ENCODE peak calls at places on chromosomes 4 and X, in eight cellular contexts. A, E, X, D, K, M, Y and J are unnamed samples.
A peak's percentile ranks its signal among the peaks of the same experiment; 100 is the strongest.

GRCh38 chr4:125741825-125742452 is 427.2 kb downstream of the FAT4 start:
- DNase-seq in X (peak; percentile 43), D (no peak), A (peak; percentile 6), M (no peak), K (no peak), E (peak; percentile 51), Y (no peak), J (no peak)

GRCh38 chr4:142248946-142249345 is 597.2 kb downstream of the INPP4B start:
- DNase-seq in X (no peak), A (no peak), Y (no peak), E (no peak), M (no peak), K (peak; percentile 23), D (no peak), J (no peak)

GRCh38 chrX:105375816-105376215 is 155.3 kb upstream of the TEX13A start:
- DNase-seq in A (no peak), Y (no peak), M (no peak), X (no peak), D (no peak), E (no peak), K (no peak), J (no peak)

GRCh38 chrX:73850124-73851013 is 287.4 kb downstream of the CHIC1 start:
- DNase-seq in D (no peak), K (no peak), Y (no peak), M (peak; percentile 66), E (peak; percentile 36), A (peak; percentile 4), X (peak; percentile 44), J (peak; percentile 17)

GRCh38 chr4:76233534-76233933 is 18.0 kb upstream of the FAM47E start:
- DNase-seq in E (peak; percentile 56), A (no peak), K (no peak), X (peak; percentile 64), D (no peak), Y (no peak), M (no peak), J (no peak)

GRCh38 chrX:38800981-38801845 is at the start of gene MID1IP1:
- DNase-seq in Y (peak; percentile 84), A (peak; percentile 91), D (peak; percentile 46), X (peak; percentile 85), M (peak; percentile 91), E (peak; percentile 92), K (peak; percentile 79), J (peak; percentile 35)

GRCh38 chrX:34917146-34917545 is 25.4 kb upstream of the FAM47B start:
- DNase-seq in E (no peak), K (peak; percentile 0), Y (no peak), D (no peak), A (no peak), X (no peak), M (no peak), J (no peak)

GRCh38 chrX:155857561-155857960 is 23.6 kb upstream of the VAMP7 start:
- DNase-seq in E (peak; percentile 29), K (peak; percentile 14), M (no peak), Y (no peak), D (no peak), X (peak; percentile 9), A (no peak), J (no peak)

GRCh38 chr4:39825741-39826231 is 127.8 kb downstream of the UBE2K start:
- DNase-seq in K (peak; percentile 30), X (no peak), D (no peak), Y (no peak), M (no peak), E (no peak), A (no peak), J (no peak)

GRCh38 chr4:41614519-41614918 is 76.6 kb downstream of the LIMCH1 start:
- DNase-seq in A (no peak), K (no peak), E (no peak), D (no peak), Y (no peak), X (no peak), M (no peak), J (no peak)

GRCh38 chrX:38627683-38628082 is 66.3 kb downstream of the TSPAN7 start:
- DNase-seq in D (no peak), E (peak; percentile 76), A (peak; percentile 48), K (no peak), X (peak; percentile 14), M (no peak), Y (no peak), J (no peak)

GRCh38 chr4:119678761-119679160 is 50.2 kb upstream of the PDE5A start:
- DNase-seq in M (no peak), E (no peak), K (no peak), X (no peak), Y (no peak), A (no peak), D (no peak), J (no peak)

GRCh38 chr4:144582975-144583374 is 63.0 kb upstream of the HHIP start:
- DNase-seq in M (no peak), K (no peak), Y (no peak), E (no peak), D (no peak), A (peak; percentile 5), X (no peak), J (no peak)

DNA sequence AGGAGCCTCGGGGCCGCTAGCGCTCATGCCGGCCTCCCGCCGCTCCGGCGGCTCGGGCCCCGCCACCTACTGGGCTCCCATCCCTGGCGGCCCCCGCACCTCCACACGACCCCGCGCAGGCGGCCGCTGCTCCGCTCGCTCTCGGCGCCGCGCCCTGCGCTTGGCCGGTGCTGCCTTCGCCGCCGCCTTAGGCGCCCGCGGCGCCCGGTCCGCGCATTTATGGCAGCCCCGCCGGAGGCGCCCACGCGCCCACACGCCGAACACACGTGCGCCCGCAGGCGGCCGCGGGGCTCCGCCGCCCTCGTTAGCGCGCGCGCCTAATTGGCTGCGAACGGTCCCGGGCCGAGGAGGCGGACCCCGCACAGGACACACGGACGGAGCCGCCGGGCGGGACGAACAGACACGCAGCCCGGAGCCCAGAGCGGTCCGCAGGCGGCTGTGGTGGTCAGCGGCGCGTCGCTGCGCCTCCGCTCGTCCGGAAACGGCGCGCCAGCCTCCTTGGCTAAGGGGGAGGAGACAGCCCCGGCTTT is at the start of gene NKX1-1:
- DNase-seq in X (no peak), M (no peak), E (peak; percentile 58), D (no peak), K (no peak), Y (no peak), A (no peak), J (no peak)
- H3K4me3 ChIP-seq in X (no peak within 1 kb of the TSS), M (no peak within 1 kb of the TSS), E (peak within 1 kb of the TSS; percentile 55), D (no peak within 1 kb of the TSS), K (no peak within 1 kb of the TSS), Y (no peak within 1 kb of the TSS), A (no peak within 1 kb of the TSS), J (no peak within 1 kb of the TSS)

DNA sequence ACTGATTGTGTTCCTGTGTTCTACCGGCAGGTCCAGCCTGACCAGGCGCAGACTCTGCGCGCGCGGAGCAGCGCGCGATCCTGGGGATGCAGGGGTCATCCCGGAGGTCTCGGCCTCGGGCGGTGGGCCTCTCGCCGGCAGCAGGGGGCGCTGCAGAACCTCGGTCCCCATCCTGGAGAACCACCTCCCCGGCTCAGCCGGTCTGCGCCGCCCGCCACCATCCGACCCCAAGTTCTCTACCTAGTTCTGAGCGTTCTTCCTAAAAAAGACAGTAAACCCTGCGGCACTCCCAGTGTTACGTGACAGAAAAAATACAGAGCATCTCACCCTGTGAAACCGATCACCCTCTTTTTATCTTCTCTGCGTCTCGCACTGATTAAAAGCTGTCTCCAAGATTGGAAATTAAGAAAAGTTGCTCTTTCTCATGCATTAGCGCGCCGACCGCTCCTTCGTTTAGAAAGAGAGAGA is 1.6 kb downstream of the TRPC3 start:
- DNase-seq in E (peak; percentile 93), D (peak; percentile 50), X (peak; percentile 86), A (peak; percentile 37), Y (peak; percentile 38), M (peak; percentile 70), K (peak; percentile 72), J (peak; percentile 86)
- H3K27me3 ChIP-seq in E (peaks cover 88% of the 10 kb centered on the region), D (peaks cover 36% of the 10 kb centered on the region), X (peaks cover 52% of the 10 kb centered on the region), A (peaks cover 9% of the 10 kb centered on the region), Y (peaks cover 2% of the 10 kb centered on the region), M (no peaks in the 10 kb centered on the region), K (peaks cover 37% of the 10 kb centered on the region), J (no peaks in the 10 kb centered on the region)

DNA sequence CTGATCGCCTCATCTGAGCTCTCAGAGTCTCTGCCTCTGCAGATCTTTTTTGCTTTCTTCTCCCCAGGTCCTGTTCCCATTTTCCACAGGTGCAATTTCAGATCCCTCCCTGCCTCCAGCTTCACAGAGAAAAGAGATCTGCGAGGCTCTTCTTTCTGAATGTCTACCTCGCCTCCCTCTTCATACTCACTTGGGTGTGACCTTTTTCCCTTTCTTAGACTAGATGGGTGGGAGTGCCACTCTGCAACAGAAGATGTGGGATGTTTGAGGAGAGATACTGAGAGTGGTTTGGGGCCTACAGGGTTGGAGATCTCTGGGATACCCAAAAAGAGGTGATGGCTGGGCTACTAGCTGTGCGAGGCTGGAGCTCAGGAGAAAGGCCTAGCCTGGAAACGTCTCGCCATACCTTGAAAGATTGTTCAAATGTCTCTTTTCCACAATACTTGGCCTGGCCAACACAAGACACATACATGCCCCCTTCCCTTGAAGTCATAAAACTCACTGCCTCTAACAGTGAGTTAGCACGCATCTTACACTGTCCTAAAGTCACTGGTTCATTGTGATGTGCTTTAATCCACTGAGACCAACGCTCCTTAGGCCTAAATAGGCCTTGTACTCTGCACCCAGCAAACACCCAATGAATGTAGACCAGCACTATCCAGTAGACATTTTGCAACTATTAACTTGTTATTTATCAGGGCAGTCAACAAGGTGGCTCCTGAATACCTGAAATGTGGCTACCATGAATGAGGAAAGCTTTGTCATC is 33.6 kb downstream of the IRF2 start:
- DNase-seq in E (no peak), A (no peak), M (no peak), D (no peak), K (no peak), Y (no peak), X (no peak), J (no peak)
- H3K4me1 ChIP-seq in E (peaks cover 64% of the 10 kb centered on the region), A (peaks cover 26% of the 10 kb centered on the region), M (peaks cover 23% of the 10 kb centered on the region), D (peaks cover 32% of the 10 kb centered on the region), K (peaks cover 19% of the 10 kb centered on the region), Y (peaks cover 61% of the 10 kb centered on the region), X (peaks cover 4% of the 10 kb centered on the region), J (peaks cover 62% of the 10 kb centered on the region)

GRCh38 chr4:8894424-8894816 is 22.8 kb upstream of the HMX1 start:
- DNase-seq in M (no peak), A (no peak), E (no peak), Y (no peak), X (no peak), K (no peak), D (no peak), J (no peak)

GRCh38 chr4:8893624-8894423 is 22.2 kb upstream of the HMX1 start:
- DNase-seq in D (no peak), Y (no peak), M (no peak), K (no peak), E (peak; percentile 76), X (no peak), A (no peak), J (no peak)

GRCh38 chr4:8891646-8892555 is 20.3 kb upstream of the HMX1 start:
- DNase-seq in E (peak; percentile 77), M (no peak), X (peak; percentile 55), Y (no peak), K (no peak), A (no peak), D (no peak), J (no peak)

GRCh38 chr4:8892556-8893226 is 21.1 kb upstream of the HMX1 start:
- DNase-seq in Y (no peak), A (no peak), E (no peak), K (no peak), D (no peak), X (peak; percentile 50), M (no peak), J (no peak)

GRCh38 chr4:8893227-8893623 is 21.6 kb upstream of the HMX1 start:
- DNase-seq in E (no peak), Y (no peak), M (no peak), X (no peak), D (no peak), K (no peak), A (no peak), J (no peak)
- H3K4me3 ChIP-seq in E (peak overlapping the region; percentile 57), Y (no peak overlapping the region), M (no peak overlapping the region), X (no peak overlapping the region), D (no peak overlapping the region), K (no peak overlapping the region), A (no peak overlapping the region), J (no peak overlapping the region)

GRCh38 chr4:2423066-2423465 is 4.3 kb downstream of the CFAP99 start:
- DNase-seq in M (no peak), Y (no peak), D (no peak), K (no peak), A (no peak), E (no peak), X (no peak), J (no peak)
- H3K27me3 ChIP-seq in M (no peaks in the 10 kb centered on the region), Y (peaks cover 50% of the 10 kb centered on the region), D (peaks cover 8% of the 10 kb centered on the region), K (peaks cover 8% of the 10 kb centered on the region), A (no peaks in the 10 kb centered on the region), E (peaks cover 32% of the 10 kb centered on the region), X (peaks cover 32% of the 10 kb centered on the region), J (peaks cover 8% of the 10 kb centered on the region)